ENCODE peak calls at places on chromosomes 16 and 17, in five cellular contexts. H is HCT116, E is sigmoid colon, Y is GM13976, F is transverse colon. Q is an unnamed sample.

GRCh38 chr17:27338536-27338985 is 44.6 kb downstream of the WSB1 start:
- DNase-seq in H (no peak), E (no peak), Y (no peak), F (no peak), Q (peak; percentile 40)

GRCh38 chr17:34571428-34572130 is 7.8 kb upstream of the TMEM132E start:
- DNase-seq in H (no peak), E (no peak), Y (no peak), F (no peak), Q (no peak)

GRCh38 chr16:84675423-84675822 is 24.4 kb upstream of the USP10 start:
- DNase-seq in H (no peak), E (no peak), Y (no peak), F (no peak), Q (no peak)

GRCh38 chr17:13786000-13786598 is 184.4 kb upstream of the HS3ST3A1 start:
- DNase-seq in H (no peak), E (no peak), Y (no peak), F (no peak), Q (no peak)

GRCh38 chr16:64952177-64952576 is 169.7 kb downstream of the CDH11 start:
- DNase-seq in H (no peak), E (no peak), Y (no peak), F (no peak), Q (no peak)

GRCh38 chr17:72333570-72333969 is 212.8 kb downstream of the SOX9 start:
- DNase-seq in H (no peak), E (no peak), Y (no peak), F (no peak), Q (no peak)

GRCh38 chr17:78532922-78533640 is 44.1 kb downstream of the DNAH17 start:
- DNase-seq in H (peak; percentile 27), E (no peak), Y (no peak), F (no peak), Q (no peak)

GRCh38 chr17:80101160-80101945 is at the start of gene GAA:
- DNase-seq in H (peak; percentile 68), E (peak; percentile 93), Y (peak; percentile 100), F (peak; percentile 88), Q (peak; percentile 99)

GRCh38 chr16:14669776-14670175 is 24.3 kb downstream of the PLA2G10 start:
- DNase-seq in H (no peak), E (no peak), Y (no peak), F (peak; percentile 90), Q (no peak)

GRCh38 chr17:64635647-64636305 is 26.3 kb downstream of the SMURF2 start:
- DNase-seq in H (no peak), E (no peak), Y (peak; percentile 38), F (no peak), Q (peak; percentile 31)

GRCh38 chr16:10571354-10571753 is 9.0 kb downstream of the EMP2 start:
- DNase-seq in H (no peak), E (no peak), Y (no peak), F (no peak), Q (no peak)

GRCh38 chr17:4152471-4152870 is 9.5 kb downstream of the CYB5D2 start:
- DNase-seq in H (no peak), E (no peak), Y (no peak), F (no peak), Q (no peak)

GRCh38 chr17:28643979-28644781 is 778 bp downstream of the BLTP2 start:
- DNase-seq in H (peak; percentile 31), E (peak; percentile 69), Y (peak; percentile 67), F (peak; percentile 59), Q (peak; percentile 57)

GRCh38 chr16:21634216-21634615 is 18.2 kb downstream of the IGSF6 start:
- DNase-seq in H (no peak), E (no peak), Y (no peak), F (no peak), Q (no peak)

GRCh38 chr16:89055313-89055712 is 38.3 kb upstream of the ACSF3 start:
- DNase-seq in H (no peak), E (no peak), Y (no peak), F (no peak), Q (no peak)

GRCh38 chr17:55245986-55246385 is 18.8 kb upstream of the HLF start:
- DNase-seq in H (no peak), E (no peak), Y (no peak), F (no peak), Q (no peak)

GRCh38 chr17:59505610-59506276 is 59.7 kb upstream of the DHX40 start:
- DNase-seq in H (no peak), E (no peak), Y (no peak), F (no peak), Q (no peak)
- TF ChIP-seq CTCF in H (no peak), E (no peak), Y (no peak), F (no peak), Q (no peak)

GRCh38 chr17:45904886-45905285 is 10.5 kb downstream of the MAPT start:
- DNase-seq in H (no peak), E (no peak), Y (no peak), F (no peak), Q (no peak)
- TF ChIP-seq CTCF in H (no peak), E (no peak), Y (no peak), F (no peak), Q (no peak)

DNA sequence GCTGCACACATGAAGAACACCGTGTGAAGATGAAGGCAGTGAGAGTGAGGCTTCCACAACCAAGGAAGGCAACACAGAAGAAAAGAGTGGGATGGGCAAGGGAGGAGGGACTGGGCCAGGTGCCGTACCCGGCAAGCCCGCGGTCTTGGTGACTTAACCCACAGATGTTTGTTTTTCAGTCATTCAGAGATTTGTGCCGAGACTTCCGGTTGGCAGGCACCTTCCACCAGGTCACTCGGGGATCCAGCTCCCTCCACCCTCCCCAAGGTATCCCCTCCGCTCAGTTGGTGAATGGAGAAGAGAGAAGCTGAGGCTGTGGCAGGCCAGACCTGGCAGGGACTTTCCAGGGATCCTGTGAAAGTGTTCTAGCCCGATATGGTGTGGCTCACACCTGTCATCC is 4.9 kb upstream of the KREMEN2 start:
- DNase-seq in H (no peak), E (no peak), Y (no peak), F (peak; percentile 8), Q (no peak)
- TF ChIP-seq CTCF in H (no peak), E (no peak), Y (no peak), F (no peak), Q (no peak)

GRCh38 chr17:45022288-45022648 is 29.2 kb downstream of the DCAKD start:
- DNase-seq in H (no peak), E (no peak), Y (no peak), F (no peak), Q (no peak)
- TF ChIP-seq CTCF in H (peak; percentile 5), E (no peak), Y (no peak), F (peak; percentile 47), Q (no peak)

GRCh38 chr17:66290097-66290722 is 12.2 kb upstream of the PRKCA start:
- DNase-seq in H (no peak), E (no peak), Y (no peak), F (no peak), Q (no peak)
- TF ChIP-seq CTCF in H (peak; percentile 36), E (no peak), Y (no peak), F (no peak), Q (peak; percentile 8)